ENCODE peak calls at places on chromosomes 7 and 10, in four cellular contexts. One of them, this sample, is unnamed.

GRCh38 chr10:24822557-24822956 is 98.9 kb upstream of the ARHGAP21 start:
- DNase-seq in K562: no peak
- DNase-seq in H1: no peak
- DNase-seq in HepG2: no peak
- DNase-seq in this sample: peak; percentile 55

GRCh38 chr10:132152896-132153580 is 33.7 kb upstream of the DPYSL4 start:
- DNase-seq in H1: no peak
- DNase-seq in HepG2: no peak
- DNase-seq in K562: no peak
- DNase-seq in this sample: no peak

GRCh38 chr10:92408017-92408361 is 117.0 kb downstream of the MARCHF5 start:
- DNase-seq in HepG2: no peak
- DNase-seq in K562: no peak
- DNase-seq in H1: no peak
- DNase-seq in this sample: no peak

GRCh38 chr10:59016043-59016442 is 160.4 kb upstream of the PHYHIPL start:
- DNase-seq in K562: no peak
- DNase-seq in H1: no peak
- DNase-seq in HepG2: no peak
- DNase-seq in this sample: no peak

GRCh38 chr7:74240482-74240881 is 13.7 kb downstream of the RFC2 start:
- DNase-seq in K562: no peak
- DNase-seq in H1: no peak
- DNase-seq in HepG2: no peak
- DNase-seq in this sample: no peak

GRCh38 chr10:132921818-132922807 is 20.3 kb downstream of the CFAP46 start:
- DNase-seq in HepG2: no peak
- DNase-seq in K562: peak; percentile 23
- DNase-seq in H1: no peak
- DNase-seq in this sample: no peak

GRCh38 chr10:95330966-95331453 is 40.2 kb upstream of the PDLIM1 start:
- DNase-seq in HepG2: no peak
- DNase-seq in H1: no peak
- DNase-seq in K562: no peak
- DNase-seq in this sample: no peak

GRCh38 chr10:44198780-44199097 is 186.2 kb downstream of the CXCL12 start:
- DNase-seq in H1: no peak
- DNase-seq in K562: no peak
- DNase-seq in HepG2: no peak
- DNase-seq in this sample: no peak

GRCh38 chr10:113961261-113961938 is 82.3 kb upstream of the ADRB1 start:
- DNase-seq in HepG2: no peak
- DNase-seq in H1: no peak
- DNase-seq in K562: no peak
- DNase-seq in this sample: peak; percentile 86

GRCh38 chr10:79027147-79028055 is 41.4 kb upstream of the ZMIZ1 start:
- DNase-seq in HepG2: no peak
- DNase-seq in K562: peak; percentile 78
- DNase-seq in H1: no peak
- DNase-seq in this sample: no peak

GRCh38 chr10:6530211-6530840 is 49.8 kb downstream of the PRKCQ start:
- DNase-seq in K562: no peak
- DNase-seq in H1: no peak
- DNase-seq in HepG2: no peak
- DNase-seq in this sample: no peak

GRCh38 chr7:140810830-140811556 is 113.7 kb downstream of the BRAF start:
- DNase-seq in H1: no peak
- DNase-seq in K562: peak; percentile 66
- DNase-seq in HepG2: peak; percentile 76
- DNase-seq in this sample: peak; percentile 51

GRCh38 chr7:129840757-129841156 is 112.0 kb downstream of the UBE2H start:
- DNase-seq in HepG2: no peak
- DNase-seq in K562: no peak
- DNase-seq in H1: no peak
- DNase-seq in this sample: no peak

GRCh38 chr7:30594540-30595460 is at the start of gene GARS1:
- DNase-seq in H1: peak; percentile 68
- DNase-seq in K562: peak; percentile 77
- DNase-seq in HepG2: peak; percentile 77
- DNase-seq in this sample: peak; percentile 55
- TF ChIP-seq ATF2 in H1: peak; percentile 44
- TF ChIP-seq ATF2 in K562: peak; percentile 68
- TF ChIP-seq ATF2 in HepG2: peak; percentile 96
- TF ChIP-seq ATF2 in this sample: peak; percentile 61

DNA sequence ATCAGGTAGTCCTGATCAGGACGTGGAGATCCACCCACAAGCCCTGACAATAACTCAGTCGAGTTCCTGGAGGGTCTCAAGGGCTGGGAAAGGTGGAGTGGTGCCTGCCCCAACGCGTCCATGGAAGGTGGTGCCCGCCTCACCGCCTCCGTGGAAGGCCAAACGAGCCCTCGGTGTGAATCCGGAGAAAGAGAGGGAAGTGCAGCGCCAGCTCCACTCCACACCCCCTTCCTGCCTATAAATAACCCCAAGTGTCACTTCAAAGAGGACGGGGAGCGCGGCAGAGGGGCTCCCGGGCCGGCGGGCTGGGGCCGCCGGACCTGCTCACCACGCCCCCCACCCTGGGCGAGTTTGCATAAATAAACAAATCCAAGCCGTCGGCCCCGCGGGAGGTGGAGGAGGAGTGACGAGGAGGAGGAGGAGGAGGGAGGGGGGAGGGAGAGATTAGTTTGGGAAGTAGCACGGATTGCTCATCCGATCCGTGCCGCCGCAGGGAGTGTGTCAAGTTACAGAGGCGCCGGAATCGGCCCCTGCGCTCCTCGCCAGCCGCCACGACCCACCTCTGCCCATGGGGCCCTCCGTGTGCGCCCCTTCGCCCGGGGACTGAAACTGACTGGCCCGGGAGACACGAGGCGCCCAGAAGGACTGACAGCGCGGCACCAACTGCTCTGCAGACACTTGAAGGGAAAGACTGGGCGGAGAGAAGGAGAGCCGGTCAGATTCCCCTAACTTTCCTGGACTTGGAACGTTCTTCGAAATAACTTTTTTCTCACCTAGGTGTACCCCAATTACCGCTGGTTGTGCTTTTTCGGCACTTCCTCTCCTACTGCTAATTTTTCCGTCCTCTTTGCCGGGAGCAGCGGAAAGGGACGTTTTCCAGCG is at the start of gene COL13A1:
- DNase-seq in K562: peak; percentile 29
- DNase-seq in H1: peak; percentile 73
- DNase-seq in HepG2: no peak
- DNase-seq in this sample: no peak
- H3K27me3 ChIP-seq in K562: peaks cover 69% of the 10 kb centered on the region
- H3K27me3 ChIP-seq in H1: peaks cover 26% of the 10 kb centered on the region
- H3K27me3 ChIP-seq in HepG2: peaks cover 17% of the 10 kb centered on the region
- H3K27me3 ChIP-seq in this sample: peaks cover 18% of the 10 kb centered on the region

GRCh38 chr10:7601023-7601656 is 65.6 kb downstream of the ITIH5 start:
- DNase-seq in HepG2: no peak
- DNase-seq in H1: no peak
- DNase-seq in K562: no peak
- DNase-seq in this sample: no peak
- TF ChIP-seq YY1 in HepG2: no peak
- TF ChIP-seq YY1 in H1: no peak
- TF ChIP-seq YY1 in K562: no peak
- TF ChIP-seq YY1 in this sample: no peak

GRCh38 chr7:128705891-128706333 is 33.2 kb upstream of the CALU start:
- DNase-seq in H1: no peak
- DNase-seq in HepG2: no peak
- DNase-seq in K562: peak; percentile 45
- DNase-seq in this sample: no peak
- TF ChIP-seq ATF2 in H1: no peak
- TF ChIP-seq ATF2 in HepG2: no peak
- TF ChIP-seq ATF2 in K562: no peak
- TF ChIP-seq ATF2 in this sample: no peak

DNA sequence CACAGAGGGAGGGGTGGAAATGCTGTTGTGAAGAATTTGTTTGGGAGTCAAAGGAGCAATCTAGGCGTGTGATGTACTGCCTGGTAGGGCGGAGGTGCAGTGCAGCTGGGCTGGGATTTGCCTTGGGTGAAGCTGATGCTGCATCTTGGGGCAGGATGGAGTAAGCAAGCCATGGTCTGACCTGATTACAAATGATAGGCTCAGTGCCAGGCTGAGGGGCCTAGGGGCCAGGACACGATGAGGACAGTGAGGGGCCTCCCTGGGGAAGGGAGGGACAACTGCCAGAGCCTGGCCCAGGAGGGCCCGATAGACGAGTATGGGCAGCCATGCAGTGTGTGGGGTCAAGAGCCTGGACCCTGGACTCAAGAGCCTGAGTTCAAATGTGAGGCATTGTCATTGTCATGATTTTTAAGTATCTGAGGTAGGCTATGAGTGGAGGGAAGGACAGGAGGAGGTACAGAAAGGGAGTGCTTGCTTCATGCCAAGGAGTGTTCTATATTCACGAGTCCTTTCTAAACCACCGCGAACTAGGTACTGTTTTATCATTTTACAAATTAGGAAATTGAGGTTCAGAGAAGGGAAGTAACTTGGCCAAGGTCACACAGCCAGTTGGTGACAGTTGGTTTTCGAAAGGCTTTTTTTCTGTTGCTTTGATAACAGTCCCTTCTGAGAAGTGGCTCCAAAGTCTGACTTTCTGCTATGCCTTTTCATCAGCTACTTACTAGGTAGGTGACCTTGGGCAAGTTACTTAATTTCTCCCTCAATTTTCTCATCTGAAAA is 29.7 kb downstream of the HIF1AN start:
- DNase-seq in H1: no peak
- DNase-seq in K562: no peak
- DNase-seq in HepG2: no peak
- DNase-seq in this sample: no peak
- H3K27me3 ChIP-seq in H1: peaks cover 23% of the 10 kb centered on the region
- H3K27me3 ChIP-seq in K562: peaks cover 15% of the 10 kb centered on the region
- H3K27me3 ChIP-seq in HepG2: peaks cover 2% of the 10 kb centered on the region
- H3K27me3 ChIP-seq in this sample: peaks cover 5% of the 10 kb centered on the region

GRCh38 chr10:7986851-7987250 is 67.6 kb upstream of the GATA3 start:
- DNase-seq in K562: no peak
- DNase-seq in HepG2: no peak
- DNase-seq in H1: no peak
- DNase-seq in this sample: no peak
- TF ChIP-seq YY1 in K562: no peak
- TF ChIP-seq YY1 in HepG2: no peak
- TF ChIP-seq YY1 in H1: no peak
- TF ChIP-seq YY1 in this sample: no peak

This sample was measured in GM12878.